ENCODE peak calls at places on chromosomes 16 and 17, in nine cellular contexts. O is heart right ventricle; S is stimulated activated naive CD8-positive, alpha-beta T cell treated with anti-CD3 and anti-CD28 coated beads, Interleukin-15, Interleukin-2, amounts not matched to agents 100 U/mL and 50 U/mL, for 24 hours; B is body of pancreas; P is Jurkat, Clone E6-1; L is ovary; V is NCI-H1436; R is uterus; Q is activated CD4-positive, alpha-beta memory T cell treated with anti-CD3 and anti-CD28 coated beads, Interleukin-2, amount 10 ng/mL, durations not matched to agents 7 days and 5 days. D is an unnamed sample.

GRCh38 chr16:87615621-87616041 is 13.3 kb downstream of the JPH3 start:
- DNase-seq in O (no peak), S (no peak), B (no peak), P (no peak), L (no peak), V (no peak), R (no peak), Q (no peak), D (no peak)

GRCh38 chr16:77683845-77684526 is 38.3 kb upstream of the NUDT7 start:
- DNase-seq in O (no peak), S (no peak), B (no peak), P (no peak), L (no peak), V (peak), R (no peak), Q (no peak), D (no peak)

GRCh38 chr17:18323007-18323406 is 7.9 kb downstream of the SMCR8 start:
- DNase-seq in O (no peak), S (no peak), B (no peak), P (no peak), L (no peak), V (no peak), R (no peak), Q (no peak), D (no peak)

GRCh38 chr17:64420143-64420670 is 28.7 kb upstream of the MILR1 start:
- DNase-seq in O (peak), S (no peak), B (peak), P (peak), L (no peak), V (peak), R (no peak), Q (peak), D (no peak)

GRCh38 chr17:1241904-1242303 is 28.3 kb upstream of the BHLHA9 start:
- DNase-seq in O (no peak), S (no peak), B (peak), P (no peak), L (no peak), V (peak), R (peak), Q (no peak), D (no peak)

GRCh38 chr17:62119373-62119772 is 54.3 kb upstream of the MED13 start:
- DNase-seq in O (no peak), S (no peak), B (no peak), P (no peak), L (no peak), V (no peak), R (no peak), Q (no peak), D (peak)

GRCh38 chr16:27217256-27217655 is 13.9 kb downstream of the KDM8 start:
- DNase-seq in O (no peak), S (no peak), B (no peak), P (no peak), L (no peak), V (no peak), R (no peak), Q (no peak), D (no peak)

GRCh38 chr17:44758414-44759095 is at the start of gene ADAM11:
- DNase-seq in O (no peak), S (no peak), B (no peak), P (no peak), L (no peak), V (no peak), R (no peak), Q (no peak), D (peak)

GRCh38 chr16:11497329-11497805 is 89.4 kb downstream of the LITAF start:
- DNase-seq in O (peak), S (peak), B (peak), P (no peak), L (peak), V (peak), R (peak), Q (no peak), D (no peak)

D was measured in GM12891.